ENCODE peak calls at places on chromosomes 11 and 22, in ten cellular contexts. M, P, H, L, D, R, F, W, E and Q are unnamed samples.

GRCh38 chr11:71079795-71080194 is 172.6 kb downstream of the SHANK2 start:
- DNase-seq in M (no peak), P (no peak), H (no peak), L (no peak), D (no peak), R (no peak), F (no peak), W (no peak), E (no peak), Q (no peak)

GRCh38 chr11:134452026-134452848 is 40.2 kb upstream of the B3GAT1 start:
- DNase-seq in M (no peak), P (no peak), H (no peak), L (no peak), D (no peak), R (no peak), F (no peak), W (no peak), E (no peak), Q (no peak)

GRCh38 chr11:67253872-67254624 is 12.2 kb upstream of the GRK2 start:
- DNase-seq in M (no peak), P (no peak), H (no peak), L (no peak), D (no peak), R (no peak), F (no peak), W (no peak), E (no peak), Q (no peak)

GRCh38 chr11:112134473-112134872 is 29.4 kb downstream of the IL18 start:
- DNase-seq in M (no peak), P (no peak), H (no peak), L (no peak), D (no peak), R (no peak), F (no peak), W (no peak), E (no peak), Q (no peak)

GRCh38 chr11:65116370-65117205 is 913 bp downstream of the ZNHIT2 start:
- DNase-seq in M (no peak), P (no peak), H (peak; percentile 36), L (peak; percentile 54), D (no peak), R (peak; percentile 67), F (peak; percentile 34), W (peak; percentile 21), E (no peak), Q (no peak)

GRCh38 chr11:33016654-33017053 is 976 bp downstream of the DEPDC7 start:
- DNase-seq in M (no peak), P (no peak), H (no peak), L (no peak), D (no peak), R (no peak), F (no peak), W (no peak), E (no peak), Q (no peak)

GRCh38 chr11:1760351-1761109 is 3.2 kb downstream of the CTSD start:
- DNase-seq in M (no peak), P (no peak), H (no peak), L (peak; percentile 54), D (no peak), R (no peak), F (no peak), W (no peak), E (peak; percentile 44), Q (peak; percentile 99)

GRCh38 chr11:119192111-119192510 is 6.8 kb downstream of the NHERF4 start:
- DNase-seq in M (no peak), P (no peak), H (no peak), L (no peak), D (no peak), R (no peak), F (no peak), W (no peak), E (no peak), Q (no peak)

GRCh38 chr22:48579035-48579914 is 1248.4 kb downstream of the BRD1 start:
- DNase-seq in M (no peak), P (no peak), H (no peak), L (no peak), D (no peak), R (no peak), F (no peak), W (no peak), E (no peak), Q (no peak)

GRCh38 chr22:48577691-48578090 is 1250.0 kb downstream of the BRD1 start:
- DNase-seq in M (no peak), P (no peak), H (no peak), L (no peak), D (no peak), R (no peak), F (no peak), W (no peak), E (no peak), Q (no peak)

GRCh38 chr22:48579915-48580279 is 1247.8 kb downstream of the BRD1 start:
- DNase-seq in M (no peak), P (no peak), H (no peak), L (no peak), D (no peak), R (no peak), F (no peak), W (no peak), E (no peak), Q (no peak)

GRCh38 chr22:48577014-48577690 is 1250.5 kb downstream of the BRD1 start:
- DNase-seq in M (no peak), P (no peak), H (no peak), L (no peak), D (no peak), R (no peak), F (no peak), W (no peak), E (no peak), Q (no peak)

DNA sequence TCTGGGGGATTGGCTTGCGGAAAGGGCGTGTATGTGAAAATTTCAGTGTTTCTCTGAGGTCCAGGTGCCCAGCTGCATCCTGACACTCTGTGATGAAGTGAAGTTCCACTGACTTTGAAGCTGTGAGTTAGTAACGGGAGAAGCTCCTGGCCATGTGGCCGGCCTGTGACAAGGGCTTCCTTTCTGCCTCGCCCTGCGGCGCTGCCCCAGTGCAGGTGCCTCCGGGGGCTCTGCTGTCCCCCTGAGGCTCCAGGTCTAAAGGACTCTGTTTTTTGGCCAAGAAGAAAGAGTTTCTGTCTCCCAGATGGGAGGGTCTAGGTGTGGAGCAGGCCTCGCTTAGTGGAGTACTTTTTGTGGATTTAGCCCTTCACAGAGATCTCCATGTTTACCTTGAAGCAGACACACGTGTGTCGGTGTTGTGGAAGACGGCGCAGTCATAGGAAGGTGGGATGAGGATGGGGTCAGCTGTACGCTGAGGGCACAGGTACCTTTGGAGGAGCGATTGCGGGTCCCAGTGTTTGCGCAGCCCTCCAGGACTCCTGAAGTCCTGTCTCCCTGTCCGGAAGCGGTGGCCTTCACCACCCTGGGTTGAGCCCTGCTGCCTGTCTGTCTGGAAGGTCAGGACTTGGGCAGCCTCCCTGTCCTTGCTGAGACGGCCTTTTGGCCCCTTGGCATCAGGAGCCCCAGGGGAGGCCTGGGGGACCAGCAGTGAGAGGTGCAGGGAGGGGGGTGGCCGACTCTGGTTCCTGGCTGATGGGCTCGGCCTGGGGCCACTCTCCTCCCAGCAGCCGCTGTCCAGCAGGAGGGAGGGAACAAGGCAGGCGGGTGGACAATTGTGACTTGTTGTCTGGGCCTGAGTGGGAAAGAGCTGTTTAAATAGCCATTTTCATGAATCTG is 1249.3 kb downstream of the BRD1 start:
- DNase-seq in M (no peak), P (no peak), H (no peak), L (no peak), D (no peak), R (no peak), F (no peak), W (no peak), E (no peak), Q (no peak)
- TF ChIP-seq CTCF in M (no peak), P (no peak), H (no peak), L (no peak), D (no peak), R (no peak), F (no peak), W (no peak), E (no peak), Q (no peak)

GRCh38 chr11:43278302-43278956 is 33.4 kb upstream of the API5 start:
- DNase-seq in M (no peak), P (no peak), H (no peak), L (no peak), D (no peak), R (peak; percentile 74), F (no peak), W (peak; percentile 16), E (peak; percentile 46), Q (no peak)
- TF ChIP-seq CTCF in M (peak; percentile 28), P (peak; percentile 44), H (peak; percentile 48), L (peak; percentile 47), D (peak; percentile 13), R (peak; percentile 58), F (no peak), W (peak; percentile 17), E (peak; percentile 27), Q (no peak)

GRCh38 chr22:22521631-22522030 is 1.6 kb upstream of the ZNF280A start:
- DNase-seq in M (no peak), P (no peak), H (no peak), L (no peak), D (no peak), R (no peak), F (no peak), W (no peak), E (peak; percentile 55), Q (no peak)

GRCh38 chr22:22519591-22519990 is 479 bp downstream of the ZNF280A start:
- DNase-seq in M (no peak), P (no peak), H (no peak), L (no peak), D (no peak), R (no peak), F (no peak), W (no peak), E (peak; percentile 99), Q (no peak)

GRCh38 chr22:22516992-22517391 is 3.1 kb downstream of the ZNF280A start:
- DNase-seq in M (no peak), P (no peak), H (no peak), L (no peak), D (no peak), R (no peak), F (no peak), W (no peak), E (no peak), Q (no peak)

GRCh38 chr22:22520667-22521602 is 865 bp upstream of the ZNF280A start:
- DNase-seq in M (no peak), P (no peak), H (no peak), L (no peak), D (no peak), R (peak; percentile 5), F (no peak), W (no peak), E (peak; percentile 93), Q (no peak)

DNA sequence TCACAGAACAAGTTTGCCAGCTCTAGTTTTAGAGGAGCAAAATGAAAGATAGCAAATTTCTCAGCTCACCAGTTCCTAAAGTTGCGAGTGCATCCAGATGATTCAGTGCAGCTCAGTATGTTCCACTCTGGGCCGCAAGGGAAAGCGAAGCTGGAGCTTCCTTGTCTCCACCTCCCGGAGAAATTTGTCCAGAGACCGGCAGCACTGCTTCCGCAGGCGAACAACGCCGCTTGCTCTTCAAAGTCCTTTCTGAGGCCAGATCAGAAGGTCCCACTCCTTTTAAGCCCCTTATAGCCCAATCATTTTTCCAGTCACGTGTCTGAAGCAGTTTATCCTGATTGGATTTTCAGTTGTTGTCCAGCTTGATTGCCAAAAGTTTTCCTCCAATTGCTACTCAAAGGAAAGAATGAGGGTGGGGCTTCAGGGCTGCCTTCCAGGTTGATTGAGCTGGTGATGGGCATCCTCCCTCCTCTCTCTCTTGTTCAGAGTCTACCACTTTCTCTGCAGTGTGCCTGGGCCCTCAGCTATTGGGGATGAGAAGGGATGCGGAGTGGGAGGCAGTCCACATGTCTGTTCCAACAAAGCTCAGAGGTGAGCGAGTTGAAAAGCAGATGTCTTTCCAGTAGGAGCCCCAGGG is at the start of gene ZNF280A:
- DNase-seq in M (no peak), P (no peak), H (no peak), L (no peak), D (no peak), R (peak; percentile 38), F (no peak), W (peak; percentile 3), E (peak; percentile 99), Q (no peak)
- TF ChIP-seq CTCF in M (no peak), P (no peak), H (no peak), L (no peak), D (no peak), R (no peak), F (no peak), W (no peak), E (no peak), Q (no peak)

DNA sequence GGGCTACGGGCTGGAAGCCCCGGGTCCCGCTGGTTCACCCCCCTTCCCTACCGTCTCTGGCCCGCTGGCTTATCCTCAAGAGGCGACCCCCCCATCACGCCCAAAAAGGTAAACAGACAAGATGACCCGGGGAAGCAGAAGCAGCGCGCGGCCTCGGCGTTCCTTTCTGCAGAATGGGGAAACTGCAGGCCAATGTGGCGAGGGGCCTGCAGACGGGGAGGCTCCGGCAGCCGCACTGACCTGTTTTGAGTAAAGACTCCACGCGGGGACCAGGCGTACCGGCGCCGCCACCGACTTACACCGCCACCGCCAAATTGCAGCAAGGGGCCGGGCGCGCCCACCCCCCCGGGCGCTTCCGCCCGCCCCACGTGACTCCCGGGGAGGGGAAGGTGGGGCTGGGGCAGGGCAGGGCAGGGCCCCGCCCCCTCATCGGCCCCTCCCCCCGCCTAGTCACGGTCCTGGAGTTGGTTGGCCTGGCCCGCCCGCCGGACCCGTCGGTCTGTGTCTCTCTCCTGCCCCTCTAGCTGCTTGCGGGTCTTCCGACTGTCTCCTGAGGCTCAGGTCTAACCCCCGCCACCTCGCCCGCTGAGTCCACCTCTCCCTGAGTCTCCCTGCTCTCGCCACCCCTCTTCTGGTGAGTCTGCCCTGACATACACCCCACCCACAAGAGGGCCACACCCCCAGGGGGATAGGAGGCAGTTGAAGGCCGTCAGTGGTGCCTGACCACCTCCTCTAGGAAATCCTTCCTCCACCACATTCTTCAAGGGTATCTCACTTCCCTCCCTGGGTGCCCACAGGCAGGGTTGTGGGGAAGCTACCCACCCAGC is at the start of gene ARAP1:
- DNase-seq in M (no peak), P (no peak), H (no peak), L (peak; percentile 76), D (no peak), R (peak; percentile 83), F (peak; percentile 59), W (peak; percentile 74), E (peak; percentile 85), Q (peak; percentile 76)
- TF ChIP-seq CTCF in M (no peak), P (no peak), H (no peak), L (no peak), D (no peak), R (no peak), F (no peak), W (peak; percentile 4), E (peak; percentile 10), Q (no peak)